ENCODE peak calls at places on chromosomes 7 and 10, in six cellular contexts. S, A, V, T, W and G are unnamed samples.
A peak's percentile ranks its signal among the peaks of the same experiment; 100 is the strongest.

GRCh38 chr10:86535057-86535882 is 13.7 kb upstream of the WAPL start:
- DNase-seq in W (peak; percentile 68), T (no peak), A (peak; percentile 49), S (no peak), V (no peak), G (no peak)

GRCh38 chr7:75850222-75850621 is 28.6 kb upstream of the RHBDD2 start:
- DNase-seq in S (no peak), V (no peak), A (no peak), T (no peak), W (no peak), G (no peak)

GRCh38 chr7:98283127-98283886 is 1.8 kb downstream of the BRI3 start:
- DNase-seq in A (no peak), S (no peak), T (peak; percentile 41), V (no peak), W (no peak), G (peak; percentile 53)

GRCh38 chr7:25949672-25950487 is 202.1 kb upstream of the NFE2L3 start:
- DNase-seq in T (no peak), W (no peak), S (no peak), V (no peak), A (no peak), G (no peak)

GRCh38 chr10:7153750-7154149 is 257.1 kb downstream of the SFMBT2 start:
- DNase-seq in V (no peak), A (no peak), S (no peak), T (no peak), W (no peak), G (no peak)

GRCh38 chr7:128020161-128020560 is 11.1 kb downstream of the LRRC4 start:
- DNase-seq in V (no peak), S (no peak), A (peak; percentile 42), W (no peak), T (no peak), G (no peak)

GRCh38 chr7:18399624-18400235 is 95.8 kb upstream of the HDAC9 start:
- DNase-seq in V (no peak), W (no peak), S (no peak), T (no peak), A (no peak), G (no peak)

GRCh38 chr10:103452714-103453230 is 602 bp upstream of the CALHM2 start:
- DNase-seq in T (no peak), S (no peak), W (no peak), V (no peak), A (no peak), G (no peak)

GRCh38 chr7:102272917-102273748 is 13.5 kb upstream of the SH2B2 start:
- DNase-seq in S (no peak), W (no peak), T (no peak), V (no peak), A (no peak), G (no peak)